ENCODE peak calls at places on chromosomes 4 and X, in seven cellular contexts. J is posterior cingulate gyrus; U is A172; O is stomach; B is T-helper 2 cell; Z is HuH-7; G is activated naive CD4-positive, alpha-beta T cell treated with Interleukin-2 at 50 U/mL for 16 hours. Y is an unnamed sample.

GRCh38 chr4:177579649-177580048 is 137.4 kb upstream of the AGA start:
- DNase-seq in G (no peak), B (no peak), J (no peak), Z (no peak), U (no peak), O (no peak), Y (peak)

GRCh38 chr4:169492436-169493163 is 119.8 kb downstream of the NEK1 start:
- DNase-seq in O (peak), B (no peak), U (peak), Z (peak), J (no peak), G (peak), Y (peak)

GRCh38 chr4:55927776-55928437 is 20.8 kb upstream of the CEP135 start:
- DNase-seq in O (no peak), U (no peak), J (no peak), G (no peak), B (no peak), Z (no peak), Y (peak)

GRCh38 chrX:23515028-23515427 is 152.3 kb upstream of the PRDX4 start:
- DNase-seq in B (no peak), G (no peak), U (no peak), Z (no peak), O (no peak), J (no peak), Y (no peak)

GRCh38 chr4:132866616-132867015 is 282.5 kb upstream of the PCDH10 start:
- DNase-seq in J (peak), O (no peak), G (no peak), Z (no peak), B (no peak), U (no peak), Y (no peak)

GRCh38 chr4:156594619-156595018 is 377.0 kb downstream of the PDGFC start:
- DNase-seq in J (peak), O (peak), G (no peak), Z (no peak), U (no peak), B (no peak), Y (no peak)

GRCh38 chr4:100189820-100190642 is at the start of gene DDIT4L:
- DNase-seq in B (no peak), J (peak), O (peak), G (no peak), U (no peak), Z (peak), Y (peak)

GRCh38 chrX:154032653-154033052 is 13.0 kb upstream of the IRAK1 start:
- DNase-seq in B (no peak), G (no peak), Z (no peak), O (no peak), U (no peak), J (no peak), Y (no peak)

GRCh38 chr4:159010563-159011260 is 92.2 kb upstream of the RAPGEF2 start:
- DNase-seq in O (peak), B (no peak), U (peak), G (no peak), Z (peak), J (peak), Y (peak)

GRCh38 chrX:142001934-142002333 is 98.2 kb downstream of the MAGEC1 start:
- DNase-seq in U (peak), B (no peak), J (no peak), G (no peak), Z (no peak), O (no peak), Y (no peak)

GRCh38 chr4:72275381-72275780 is 243.6 kb downstream of the NPFFR2 start:
- DNase-seq in O (no peak), Z (no peak), B (no peak), G (no peak), J (no peak), U (no peak), Y (peak)

GRCh38 chrX:12984629-12985303 is 9.9 kb downstream of the TMSB4X start:
- DNase-seq in U (peak), B (peak), Z (no peak), G (peak), J (no peak), O (peak), Y (peak)

GRCh38 chrX:117713411-117713810 is 403.2 kb downstream of the KLHL13 start:
- DNase-seq in Z (peak), G (no peak), J (no peak), U (no peak), B (no peak), O (no peak), Y (no peak)

GRCh38 chr4:15930314-15930713 is 8.2 kb downstream of the FGFBP1 start:
- DNase-seq in B (no peak), G (no peak), J (no peak), Z (no peak), O (no peak), U (no peak), Y (peak)

GRCh38 chr4:137471895-137472294 is 60.4 kb downstream of the PCDH18 start:
- DNase-seq in B (no peak), J (no peak), O (no peak), U (peak), Z (no peak), G (no peak), Y (peak)

GRCh38 chr4:25090516-25090915 is 59.8 kb upstream of the LGI2 start:
- DNase-seq in O (no peak), Z (no peak), G (no peak), B (no peak), J (no peak), U (no peak), Y (peak)

GRCh38 chrX:70755850-70756249 is 152.7 kb downstream of the TEX11 start:
- DNase-seq in J (no peak), O (no peak), U (no peak), Z (no peak), G (peak), B (peak), Y (no peak)

GRCh38 chr4:134906404-134907023 is 704.9 kb upstream of the PABPC4L start:
- DNase-seq in U (peak), Z (peak), O (no peak), B (no peak), G (no peak), J (no peak), Y (no peak)

GRCh38 chr4:153232768-153233167 is 28.5 kb downstream of the TRIM2 start:
- DNase-seq in Z (peak), G (no peak), J (no peak), U (peak), O (peak), B (no peak), Y (no peak)

GRCh38 chrX:127038065-127038464 is 218.5 kb downstream of the PRR32 start:
- DNase-seq in J (no peak), B (no peak), U (no peak), Z (no peak), G (no peak), O (no peak), Y (no peak)

GRCh38 chrX:149837167-149837566 is 43.8 kb upstream of the MAGEA8 start:
- DNase-seq in U (no peak), O (no peak), G (no peak), B (no peak), Z (no peak), J (no peak), Y (no peak)

GRCh38 chrX:149648932-149649331 is 17.3 kb upstream of the TMEM185A start:
- DNase-seq in Z (no peak), B (no peak), G (no peak), J (no peak), O (no peak), U (no peak), Y (no peak)

GRCh38 chr4:27442146-27442545 is 581.5 kb downstream of the STIM2 start:
- DNase-seq in G (no peak), Z (no peak), B (no peak), U (no peak), O (no peak), J (no peak), Y (no peak)